ENCODE peak calls at places on chromosomes 3 and 15, in ten cellular contexts. N is esophagus muscularis mucosa, A is ovary, O is breast epithelium, K is HepG2, G is sigmoid colon, Z is GM12892, M is H54, R is uterus, I is heart left ventricle. P is an unnamed sample.

GRCh38 chr15:27480642-27481041 is 509.7 kb downstream of the GABRG3 start:
- DNase-seq in K (no peak), Z (no peak), M (no peak), O (no peak), A (no peak), I (no peak), N (no peak), G (no peak), R (no peak), P (no peak)

GRCh38 chr3:143736651-143737050 is 111.6 kb downstream of the SLC9A9 start:
- DNase-seq in O (no peak), M (no peak), R (no peak), K (no peak), N (no peak), G (no peak), I (no peak), A (no peak), Z (no peak), P (no peak)

GRCh38 chr3:126807795-126808194 is 103.8 kb downstream of the CHCHD6 start:
- DNase-seq in R (no peak), O (no peak), M (peak), I (no peak), G (no peak), Z (no peak), A (no peak), K (no peak), N (no peak), P (no peak)

GRCh38 chr3:188241072-188241471 is 87.1 kb downstream of the LPP start:
- DNase-seq in I (no peak), G (peak), N (no peak), Z (no peak), A (no peak), M (no peak), R (no peak), K (no peak), O (no peak), P (no peak)

GRCh38 chr15:45393851-45394250 is 15.5 kb upstream of the GATM start:
- DNase-seq in N (no peak), Z (no peak), K (peak), A (no peak), O (no peak), I (no peak), R (no peak), G (no peak), M (no peak), P (no peak)

GRCh38 chr3:8501388-8502131 is at the start of gene LMCD1:
- DNase-seq in I (peak), M (peak), R (peak), G (peak), O (peak), A (peak), Z (peak), K (peak), N (peak), P (peak)

GRCh38 chr15:59349715-59350420 is 22.8 kb downstream of the MYO1E start:
- DNase-seq in O (peak), M (peak), G (no peak), I (peak), K (peak), R (peak), A (peak), N (no peak), Z (no peak), P (no peak)

GRCh38 chr3:158057666-158058065 is 48.6 kb downstream of the SHOX2 start:
- DNase-seq in M (no peak), Z (no peak), A (no peak), I (no peak), K (no peak), R (no peak), N (no peak), O (no peak), G (no peak), P (no peak)

GRCh38 chr15:99421172-99421656 is 144.6 kb upstream of the MEF2A start:
- DNase-seq in M (no peak), R (no peak), K (peak), G (peak), Z (no peak), N (no peak), O (no peak), I (no peak), A (no peak), P (no peak)

GRCh38 chr3:120558784-120559227 is 37.3 kb upstream of the NDUFB4 start:
- DNase-seq in I (peak), R (peak), G (peak), M (peak), Z (peak), A (peak), O (peak), N (peak), K (peak), P (peak)

GRCh38 chr15:100602822-100603393 is 519 bp downstream of the ASB7 start:
- DNase-seq in N (no peak), A (peak), M (peak), R (no peak), G (no peak), K (peak), Z (peak), I (no peak), O (no peak), P (no peak)

GRCh38 chr3:100972293-100972692 is 20.9 kb downstream of the ABI3BP start:
- DNase-seq in R (no peak), A (no peak), M (no peak), I (no peak), Z (no peak), O (no peak), N (no peak), K (no peak), G (no peak), P (no peak)

GRCh38 chr3:51637144-51637940 is 33.7 kb upstream of the TEX264 start:
- DNase-seq in R (no peak), A (no peak), K (no peak), Z (no peak), O (no peak), I (no peak), G (no peak), N (no peak), M (no peak), P (no peak)

GRCh38 chr3:52188586-52189404 is 9.2 kb upstream of the ALAS1 start:
- DNase-seq in O (no peak), N (no peak), R (no peak), A (no peak), G (no peak), Z (no peak), I (no peak), M (no peak), K (peak), P (no peak)

GRCh38 chr15:42411884-42412283 is 52.6 kb downstream of the CAPN3 start:
- DNase-seq in M (no peak), K (no peak), G (no peak), A (no peak), O (no peak), R (no peak), I (no peak), Z (no peak), N (no peak), P (no peak)

GRCh38 chr3:16606398-16606797 is 1.2 kb upstream of the DAZL start:
- DNase-seq in O (no peak), I (no peak), R (no peak), N (no peak), A (no peak), G (no peak), M (no peak), Z (no peak), K (no peak), P (no peak)

GRCh38 chr3:31919528-31919927 is 61.5 kb downstream of the OSBPL10 start:
- DNase-seq in M (no peak), K (peak), I (no peak), O (no peak), G (no peak), A (no peak), R (no peak), N (no peak), Z (no peak), P (no peak)

GRCh38 chr3:186109897-186110803 is 1.3 kb upstream of the ETV5 start:
- DNase-seq in A (peak), K (no peak), Z (no peak), N (no peak), R (peak), I (peak), M (peak), G (no peak), O (no peak), P (no peak)

GRCh38 chr3:52897130-52898109 is at the start of gene STIMATE:
- DNase-seq in G (peak), K (peak), N (no peak), I (peak), O (peak), M (peak), Z (peak), A (peak), R (peak), P (peak)

GRCh38 chr3:28940530-28940929 is 340.3 kb upstream of the RBMS3 start:
- DNase-seq in K (no peak), G (no peak), I (no peak), O (peak), A (peak), R (no peak), N (no peak), Z (no peak), M (no peak), P (no peak)

GRCh38 chr15:84979651-84980050 is 2.0 kb upstream of the PDE8A start:
- DNase-seq in K (no peak), A (peak), Z (no peak), R (no peak), N (no peak), G (no peak), I (no peak), M (no peak), O (no peak), P (no peak)

GRCh38 chr3:116517308-116517707 is 72.0 kb upstream of the LSAMP start:
- DNase-seq in A (no peak), G (no peak), Z (no peak), M (no peak), N (no peak), I (no peak), K (no peak), R (no peak), O (no peak), P (no peak)

GRCh38 chr15:44718180-44718926 is 7.0 kb downstream of the B2M start:
- DNase-seq in Z (no peak), O (no peak), R (no peak), I (no peak), A (no peak), G (no peak), M (no peak), N (no peak), K (no peak), P (no peak)

GRCh38 chr3:125556314-125556713 is 36.3 kb upstream of the SNX4 start:
- DNase-seq in R (no peak), I (no peak), Z (no peak), A (no peak), K (no peak), N (no peak), O (no peak), M (peak), G (no peak), P (no peak)

GRCh38 chr3:120908030-120908802 is at the start of gene STXBP5L:
- DNase-seq in G (peak), N (no peak), I (peak), A (peak), O (peak), K (peak), M (peak), R (peak), Z (peak), P (no peak)

DNA sequence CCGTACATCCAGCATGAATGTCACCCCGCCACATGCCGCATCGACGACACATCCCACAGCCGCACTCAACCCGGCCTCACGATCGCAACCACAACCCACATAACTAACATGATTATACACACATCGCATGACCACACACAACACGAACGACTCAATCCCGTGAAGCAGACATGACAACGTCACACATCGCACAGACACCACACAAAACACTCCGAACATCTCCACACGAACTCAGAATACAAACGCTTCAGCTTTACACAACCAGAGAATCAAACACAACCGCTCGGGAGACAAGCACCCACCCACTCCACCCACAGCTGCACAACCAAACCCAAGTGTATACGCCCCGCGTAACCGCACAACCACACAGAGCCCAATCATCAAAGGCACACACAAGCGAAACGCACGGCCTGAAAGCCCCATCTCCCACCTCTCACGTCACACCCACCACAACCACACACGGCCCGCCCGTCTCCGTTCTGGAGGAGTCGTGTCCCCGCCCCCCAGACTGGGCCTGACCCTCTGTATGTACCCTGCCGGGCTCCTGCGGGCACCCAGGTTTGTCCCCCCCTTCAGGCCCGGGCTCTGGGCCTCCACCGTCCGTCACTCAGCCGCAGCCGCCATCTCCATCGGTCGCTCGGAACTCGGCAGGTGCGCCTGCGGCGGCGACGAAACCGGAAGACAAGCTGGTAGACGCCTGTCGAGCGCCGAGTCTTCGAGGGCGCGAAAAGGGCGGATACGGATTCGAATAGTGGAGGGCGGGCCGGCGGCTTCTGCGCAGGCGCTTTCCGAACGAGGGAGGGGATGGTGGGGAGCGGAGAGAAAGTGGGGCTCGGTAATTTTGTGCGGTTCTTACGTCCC is at the start of gene RBSN:
- DNase-seq in I (peak), O (peak), G (peak), K (peak), A (peak), R (peak), M (peak), Z (peak), N (peak), P (peak)
- TF ChIP-seq POLR2A in I (peak), O (peak), G (peak), K (peak), A (peak), R (peak), M (peak), Z (peak), N (no peak), P (peak)

DNA sequence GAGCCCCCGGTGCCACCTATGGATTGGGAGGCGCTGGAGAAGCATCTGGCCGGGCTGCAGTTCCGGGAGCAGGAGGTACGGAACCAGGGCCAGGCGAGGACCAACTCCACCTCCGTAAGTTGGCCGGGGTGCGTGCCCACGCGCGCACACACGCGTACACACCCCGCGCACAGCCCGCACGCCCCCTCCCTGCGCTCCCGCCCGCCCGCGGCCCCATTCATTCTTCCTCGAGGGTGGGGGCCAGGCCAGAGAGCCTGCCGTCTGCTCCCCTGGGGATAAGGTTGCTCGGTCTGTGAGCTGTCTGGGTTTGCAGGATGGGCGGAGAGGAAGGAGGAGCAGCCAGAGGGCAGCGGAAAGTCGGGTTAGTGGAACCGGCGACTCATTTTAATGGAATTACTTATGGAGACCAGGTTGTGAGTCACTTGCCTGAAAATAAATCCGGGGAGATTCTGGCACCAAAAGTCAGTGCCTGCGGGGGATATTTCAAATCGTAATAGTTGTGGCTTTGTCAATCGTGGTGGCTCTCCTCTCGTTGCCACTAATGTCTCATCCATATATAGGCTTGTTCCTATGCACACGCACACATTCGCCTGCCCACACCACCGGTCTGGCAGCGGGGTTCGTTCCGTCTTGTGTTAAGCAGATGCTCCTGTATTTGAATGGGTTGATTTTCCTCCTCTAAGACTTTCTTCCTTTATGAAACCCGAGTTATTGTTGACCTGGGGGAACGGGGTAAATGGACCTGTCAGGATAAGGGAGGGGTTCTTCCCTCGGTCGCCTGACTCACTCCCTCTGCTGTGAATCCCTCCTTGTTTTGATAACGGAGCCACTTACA is 223.4 kb upstream of the IL12A start:
- DNase-seq in Z (peak), M (peak), I (peak), R (peak), G (peak), O (peak), K (no peak), A (peak), N (no peak), P (no peak)
- TF ChIP-seq POLR2A in Z (no peak), M (peak), I (peak), R (peak), G (peak), O (no peak), K (no peak), A (no peak), N (no peak), P (no peak)

GRCh38 chr3:150703756-150704344 is at the start of gene ERICH6:
- DNase-seq in O (peak), Z (peak), M (peak), I (peak), N (peak), G (peak), A (peak), K (peak), R (peak), P (peak)
- TF ChIP-seq POLR2A in O (peak), Z (peak), M (peak), I (peak), N (peak), G (peak), A (peak), K (peak), R (peak), P (no peak)

DNA sequence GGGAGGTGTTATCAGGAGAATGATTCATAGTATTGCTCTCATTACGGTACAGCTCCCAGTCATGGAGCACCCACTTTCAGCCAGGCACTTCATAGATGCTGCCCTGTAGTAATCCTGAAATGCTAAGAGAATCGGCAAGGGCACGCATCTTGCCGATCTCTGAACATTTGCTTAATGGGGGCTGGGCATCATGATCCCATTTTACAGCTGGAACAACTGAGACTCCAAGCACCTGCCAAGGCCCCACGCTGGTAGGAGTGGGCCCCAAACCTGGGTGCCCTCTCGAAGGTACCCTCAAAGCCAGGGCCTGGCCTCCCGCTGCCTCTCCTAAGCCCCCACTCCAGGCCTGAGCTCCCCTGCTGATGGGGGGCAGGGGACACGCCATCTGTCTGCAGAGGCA is 47.3 kb downstream of the RPN1 start:
- DNase-seq in K (no peak), G (no peak), M (no peak), R (no peak), A (no peak), Z (no peak), N (no peak), O (no peak), I (no peak), P (no peak)
- TF ChIP-seq POLR2A in K (no peak), G (no peak), M (no peak), R (no peak), A (no peak), Z (no peak), N (no peak), O (no peak), I (no peak), P (no peak)

GRCh38 chr15:88542342-88542733 is 4.1 kb downstream of the DET1 start:
- DNase-seq in G (peak), Z (no peak), R (peak), I (peak), A (peak), N (no peak), K (no peak), M (no peak), O (no peak), P (no peak)

GRCh38 chr15:88543065-88543776 is 3.3 kb downstream of the DET1 start:
- DNase-seq in K (no peak), R (no peak), M (no peak), Z (no peak), N (no peak), O (no peak), A (no peak), G (no peak), I (no peak), P (no peak)

GRCh38 chr15:88541709-88542341 is 4.7 kb downstream of the DET1 start:
- DNase-seq in O (no peak), G (no peak), R (peak), M (no peak), Z (no peak), I (no peak), A (no peak), N (peak), K (no peak), P (no peak)

GRCh38 chr15:88546248-88547129 is at the start of gene DET1:
- DNase-seq in O (peak), Z (peak), N (peak), R (peak), A (peak), I (peak), G (peak), K (peak), M (peak), P (peak)
- TF ChIP-seq POLR2A in O (no peak), Z (peak), N (no peak), R (no peak), A (no peak), I (peak), G (no peak), K (no peak), M (peak), P (no peak)

DNA sequence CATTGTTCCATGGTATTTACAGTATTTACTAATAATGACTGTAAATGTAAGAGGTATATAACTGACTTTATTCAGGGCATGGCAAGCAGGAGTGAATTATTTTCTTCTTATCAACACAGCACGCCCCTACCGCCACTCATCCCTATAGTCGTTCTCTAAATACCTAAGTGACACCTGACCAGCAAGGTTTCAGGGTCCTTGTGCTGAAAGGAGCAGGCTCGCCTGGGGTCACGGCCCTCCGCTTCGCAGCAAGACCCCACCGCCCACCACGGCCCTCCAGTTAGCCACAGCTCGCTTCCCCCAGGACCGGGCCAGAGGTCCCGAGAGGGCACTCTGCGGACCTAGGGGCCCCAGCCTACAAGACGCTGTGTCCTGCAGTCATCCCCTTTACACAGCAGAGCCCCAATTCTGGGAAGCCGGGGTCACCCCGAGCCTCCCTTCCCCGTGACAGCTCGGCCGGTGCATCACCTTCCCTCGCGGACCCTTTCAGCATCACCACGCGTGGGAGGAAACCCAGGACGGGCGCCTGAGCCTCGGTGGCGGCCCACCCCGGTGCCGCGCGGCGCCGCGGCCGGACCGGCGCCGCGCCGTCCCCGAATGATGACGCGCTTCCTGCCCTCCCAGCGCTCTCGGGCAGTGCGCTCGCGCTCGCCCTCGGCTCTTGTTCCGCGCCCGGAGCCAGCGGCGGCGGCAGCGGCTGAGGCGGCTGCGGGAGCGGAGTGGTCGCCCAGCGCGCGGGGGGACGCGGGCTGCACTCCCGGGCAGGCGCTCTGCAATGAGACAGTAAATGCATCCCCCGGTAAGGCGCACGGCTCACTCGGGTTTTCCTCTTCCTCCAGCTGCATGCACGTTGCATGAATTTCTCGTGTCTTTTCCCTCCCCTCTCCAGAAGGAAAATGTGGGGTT is 225.1 kb upstream of the C2CD4B start:
- DNase-seq in O (peak), K (peak), Z (peak), R (peak), I (peak), M (peak), A (peak), G (peak), N (no peak), P (peak)
- TF ChIP-seq POLR2A in O (no peak), K (peak), Z (peak), R (peak), I (peak), M (peak), A (peak), G (peak), N (peak), P (peak)

GRCh38 chr3:161104561-161105551 is at the start of gene B3GALNT1:
- DNase-seq in K (no peak), A (peak), M (no peak), I (peak), R (peak), O (no peak), N (no peak), G (peak), Z (peak), P (peak)
- TF ChIP-seq POLR2A in K (no peak), A (no peak), M (peak), I (peak), R (no peak), O (no peak), N (no peak), G (no peak), Z (no peak), P (no peak)

P was measured in tibial nerve.